ENCODE peak calls at places on chromosomes 3 and 15, in eight cellular contexts. C is cardiac septum; L is stimulated activated CD8-positive, alpha-beta memory T cell treated with anti-CD3 and anti-CD28 coated beads, Interleukin-12 subunit alpha, Interleukin-12 subunit beta, amount 100 ng/mL, for 1 hour; J is left cardiac atrium; R is activated naive CD4-positive, alpha-beta T cell; F is BJ; P is activated effector memory CD4-positive, alpha-beta T cell treated with anti-CD3 and anti-CD28 coated beads, Interleukin-2, amount 50 U/mL, for 16 hours; M is breast epithelium. K is an unnamed sample.

GRCh38 chr3:79361748-79362378 is 405.9 kb downstream of the ROBO1 start:
- DNase-seq in C (no peak), L (no peak), J (no peak), R (no peak), F (no peak), P (no peak), M (no peak), K (no peak)

GRCh38 chr3:131535131-131535530 is 32.4 kb upstream of the MRPL3 start:
- DNase-seq in C (no peak), L (no peak), J (no peak), R (no peak), F (peak), P (no peak), M (no peak), K (no peak)

GRCh38 chr15:55221090-55222011 is 24.6 kb upstream of the RSL24D1 start:
- DNase-seq in C (no peak), L (no peak), J (no peak), R (no peak), F (peak), P (peak), M (no peak), K (no peak)

GRCh38 chr3:187629711-187630110 is 40.5 kb downstream of the SST start:
- DNase-seq in C (no peak), L (no peak), J (no peak), R (no peak), F (peak), P (no peak), M (no peak), K (no peak)

GRCh38 chr15:38112406-38112805 is 140.2 kb upstream of the SPRED1 start:
- DNase-seq in C (no peak), L (no peak), J (no peak), R (no peak), F (no peak), P (no peak), M (no peak), K (no peak)

GRCh38 chr15:31605467-31605931 is 278.9 kb downstream of the KLF13 start:
- DNase-seq in C (no peak), L (no peak), J (no peak), R (no peak), F (no peak), P (no peak), M (no peak), K (no peak)

GRCh38 chr15:91021516-91022074 is 799 bp downstream of the VPS33B start:
- DNase-seq in C (peak), L (no peak), J (no peak), R (no peak), F (no peak), P (no peak), M (no peak), K (no peak)

GRCh38 chr3:20657566-20657965 is 471.6 kb upstream of the SGO1 start:
- DNase-seq in C (no peak), L (no peak), J (no peak), R (no peak), F (no peak), P (no peak), M (no peak), K (no peak)

GRCh38 chr3:148366743-148367410 is 330.8 kb upstream of the AGTR1 start:
- DNase-seq in C (no peak), L (no peak), J (no peak), R (no peak), F (no peak), P (no peak), M (no peak), K (no peak)

GRCh38 chr3:184227481-184227935 is 1.9 kb upstream of the VWA5B2 start:
- DNase-seq in C (no peak), L (peak), J (no peak), R (peak), F (no peak), P (peak), M (no peak), K (no peak)

GRCh38 chr3:128598884-128599664 is 51.5 kb downstream of the RPN1 start:
- DNase-seq in C (no peak), L (no peak), J (no peak), R (no peak), F (no peak), P (no peak), M (no peak), K (no peak)

GRCh38 chr15:92903588-92903955 is 3.4 kb downstream of the CHD2 start:
- DNase-seq in C (no peak), L (no peak), J (no peak), R (no peak), F (no peak), P (no peak), M (no peak), K (no peak)

GRCh38 chr15:69748700-69749099 is 296.1 kb downstream of the RPLP1 start:
- DNase-seq in C (no peak), L (no peak), J (no peak), R (no peak), F (no peak), P (no peak), M (no peak), K (no peak)

GRCh38 chr3:141686477-141687280 is 51.4 kb upstream of the RNF7 start:
- DNase-seq in C (peak), L (no peak), J (peak), R (no peak), F (no peak), P (no peak), M (peak), K (no peak)

GRCh38 chr15:41779662-41780157 is 5.4 kb downstream of the MAPKBP1 start:
- DNase-seq in C (no peak), L (no peak), J (no peak), R (no peak), F (no peak), P (no peak), M (no peak), K (no peak)

GRCh38 chr15:96625251-96625650 is 294.8 kb downstream of the NR2F2 start:
- DNase-seq in C (no peak), L (no peak), J (no peak), R (no peak), F (no peak), P (no peak), M (no peak), K (no peak)

GRCh38 chr15:72474466-72474911 is 359 bp downstream of the ARIH1 start:
- DNase-seq in C (peak), L (no peak), J (no peak), R (no peak), F (no peak), P (no peak), M (no peak), K (no peak)

GRCh38 chr3:189937302-189938255 is 183.1 kb downstream of the P3H2 start:
- DNase-seq in C (no peak), L (no peak), J (no peak), R (no peak), F (peak), P (no peak), M (peak), K (no peak)

GRCh38 chr15:88258021-88258641 is 1.6 kb upstream of the NTRK3 start:
- DNase-seq in C (no peak), L (no peak), J (no peak), R (no peak), F (no peak), P (no peak), M (peak), K (peak)

GRCh38 chr3:25424238-25425013 is 3.6 kb upstream of the RARB start:
- DNase-seq in C (no peak), L (no peak), J (no peak), R (no peak), F (peak), P (no peak), M (no peak), K (no peak)

GRCh38 chr3:186526256-186526606 is 17.9 kb downstream of the CRYGS start:
- DNase-seq in C (no peak), L (no peak), J (no peak), R (no peak), F (no peak), P (no peak), M (no peak), K (no peak)

GRCh38 chr3:172877011-172877410 is 126.5 kb downstream of the ECT2 start:
- DNase-seq in C (no peak), L (no peak), J (no peak), R (no peak), F (no peak), P (no peak), M (no peak), K (no peak)

GRCh38 chr3:58356054-58356453 is 23.4 kb downstream of the PXK start:
- DNase-seq in C (no peak), L (no peak), J (no peak), R (no peak), F (no peak), P (no peak), M (no peak), K (no peak)

GRCh38 chr15:68210821-68211655 is 5.9 kb upstream of the CALML4 start:
- DNase-seq in C (peak), L (no peak), J (peak), R (peak), F (no peak), P (peak), M (no peak), K (peak)

GRCh38 chr3:131543714-131544113 is 40.9 kb upstream of the MRPL3 start:
- DNase-seq in C (peak), L (no peak), J (peak), R (no peak), F (peak), P (no peak), M (peak), K (peak)

GRCh38 chr15:70605606-70606410 is 157.6 kb downstream of the UACA start:
- DNase-seq in C (peak), L (no peak), J (peak), R (no peak), F (peak), P (no peak), M (peak), K (peak)

GRCh38 chr15:40339621-40339945 is 1.2 kb downstream of the CCDC9B start:
- DNase-seq in C (no peak), L (no peak), J (no peak), R (no peak), F (no peak), P (no peak), M (no peak), K (peak)

GRCh38 chr3:64340636-64341240 is 115.5 kb upstream of the PRICKLE2 start:
- DNase-seq in C (no peak), L (no peak), J (no peak), R (no peak), F (no peak), P (no peak), M (no peak), K (no peak)

GRCh38 chr3:123813876-123814275 is 70.3 kb downstream of the MYLK start:
- DNase-seq in C (no peak), L (no peak), J (no peak), R (no peak), F (no peak), P (no peak), M (no peak), K (no peak)

GRCh38 chr3:169387751-169388696 is 275.5 kb downstream of the MECOM start:
- DNase-seq in C (peak), L (no peak), J (peak), R (no peak), F (no peak), P (no peak), M (no peak), K (peak)

GRCh38 chr3:51371943-51372557 is 13.0 kb upstream of the MANF start:
- DNase-seq in C (peak), L (peak), J (no peak), R (no peak), F (peak), P (peak), M (no peak), K (peak)